ENCODE peak calls at places on chromosomes 12 and 14, in ten cellular contexts. One of them, this sample, is unnamed.

GRCh38 chr14:99736600-99737371 is 52.7 kb downstream of the CYP46A1 start:
- DNase-seq in esophagus squamous epithelium: no peak
- DNase-seq in ovary: no peak
- DNase-seq in lower leg skin: no peak
- DNase-seq in Peyer's patch: peak; percentile 45
- DNase-seq in A549: no peak
- DNase-seq in gastrocnemius medialis: no peak
- DNase-seq in IMR-90: no peak
- DNase-seq in heart left ventricle: peak; percentile 83
- DNase-seq in tibial nerve: no peak
- DNase-seq in this sample: no peak

GRCh38 chr12:95059984-95060383 is 13.4 kb downstream of the NR2C1 start:
- DNase-seq in gastrocnemius medialis: no peak
- DNase-seq in heart left ventricle: no peak
- DNase-seq in ovary: no peak
- DNase-seq in A549: no peak
- DNase-seq in tibial nerve: no peak
- DNase-seq in lower leg skin: no peak
- DNase-seq in esophagus squamous epithelium: no peak
- DNase-seq in Peyer's patch: no peak
- DNase-seq in IMR-90: no peak
- DNase-seq in this sample: no peak

GRCh38 chr12:49548822-49549648 is 10.2 kb downstream of the KCNH3 start:
- DNase-seq in ovary: peak; percentile 63
- DNase-seq in lower leg skin: no peak
- DNase-seq in gastrocnemius medialis: no peak
- DNase-seq in esophagus squamous epithelium: no peak
- DNase-seq in IMR-90: no peak
- DNase-seq in heart left ventricle: peak; percentile 51
- DNase-seq in tibial nerve: no peak
- DNase-seq in A549: no peak
- DNase-seq in Peyer's patch: peak; percentile 52
- DNase-seq in this sample: no peak

GRCh38 chr14:90750701-90751100 is 65.5 kb downstream of the TTC7B start:
- DNase-seq in ovary: no peak
- DNase-seq in tibial nerve: no peak
- DNase-seq in heart left ventricle: no peak
- DNase-seq in Peyer's patch: no peak
- DNase-seq in gastrocnemius medialis: no peak
- DNase-seq in IMR-90: no peak
- DNase-seq in lower leg skin: no peak
- DNase-seq in esophagus squamous epithelium: no peak
- DNase-seq in A549: no peak
- DNase-seq in this sample: no peak

GRCh38 chr12:120669055-120669828 is 17.7 kb upstream of the MLEC start:
- DNase-seq in heart left ventricle: no peak
- DNase-seq in ovary: peak; percentile 67
- DNase-seq in lower leg skin: no peak
- DNase-seq in IMR-90: no peak
- DNase-seq in tibial nerve: no peak
- DNase-seq in A549: no peak
- DNase-seq in esophagus squamous epithelium: no peak
- DNase-seq in Peyer's patch: no peak
- DNase-seq in gastrocnemius medialis: no peak
- DNase-seq in this sample: peak; percentile 72

GRCh38 chr14:68589447-68590232 is 203.2 kb downstream of the ZFP36L1 start:
- DNase-seq in tibial nerve: no peak
- DNase-seq in gastrocnemius medialis: no peak
- DNase-seq in esophagus squamous epithelium: no peak
- DNase-seq in lower leg skin: peak; percentile 70
- DNase-seq in heart left ventricle: peak; percentile 65
- DNase-seq in ovary: peak; percentile 87
- DNase-seq in A549: no peak
- DNase-seq in Peyer's patch: no peak
- DNase-seq in IMR-90: peak; percentile 66
- DNase-seq in this sample: no peak

GRCh38 chr14:78921856-78922255 is 751.7 kb downstream of the NRXN3 start:
- DNase-seq in IMR-90: peak; percentile 88
- DNase-seq in gastrocnemius medialis: no peak
- DNase-seq in esophagus squamous epithelium: no peak
- DNase-seq in lower leg skin: no peak
- DNase-seq in tibial nerve: no peak
- DNase-seq in A549: no peak
- DNase-seq in Peyer's patch: no peak
- DNase-seq in heart left ventricle: no peak
- DNase-seq in ovary: no peak
- DNase-seq in this sample: no peak

GRCh38 chr14:100239200-100239839 is 376 bp downstream of the YY1 start:
- DNase-seq in A549: no peak
- DNase-seq in heart left ventricle: peak; percentile 45
- DNase-seq in esophagus squamous epithelium: no peak
- DNase-seq in tibial nerve: peak; percentile 17
- DNase-seq in Peyer's patch: peak; percentile 60
- DNase-seq in gastrocnemius medialis: peak; percentile 16
- DNase-seq in lower leg skin: peak; percentile 31
- DNase-seq in ovary: peak; percentile 67
- DNase-seq in IMR-90: no peak
- DNase-seq in this sample: no peak

GRCh38 chr14:100622234-100622633 is 35.0 kb upstream of the BEGAIN start:
- DNase-seq in ovary: no peak
- DNase-seq in IMR-90: no peak
- DNase-seq in tibial nerve: no peak
- DNase-seq in lower leg skin: no peak
- DNase-seq in Peyer's patch: peak; percentile 36
- DNase-seq in A549: no peak
- DNase-seq in esophagus squamous epithelium: no peak
- DNase-seq in heart left ventricle: peak; percentile 39
- DNase-seq in gastrocnemius medialis: no peak
- DNase-seq in this sample: no peak

GRCh38 chr14:73763396-73763795 is 49.2 kb upstream of the PNMA1 start:
- DNase-seq in gastrocnemius medialis: peak; percentile 50
- DNase-seq in esophagus squamous epithelium: no peak
- DNase-seq in heart left ventricle: no peak
- DNase-seq in IMR-90: no peak
- DNase-seq in Peyer's patch: peak; percentile 19
- DNase-seq in A549: no peak
- DNase-seq in ovary: no peak
- DNase-seq in lower leg skin: no peak
- DNase-seq in tibial nerve: no peak
- DNase-seq in this sample: peak; percentile 74

GRCh38 chr12:87943666-87944065 is 85.5 kb downstream of the C12orf50 start:
- DNase-seq in Peyer's patch: no peak
- DNase-seq in gastrocnemius medialis: no peak
- DNase-seq in heart left ventricle: no peak
- DNase-seq in IMR-90: no peak
- DNase-seq in lower leg skin: no peak
- DNase-seq in A549: no peak
- DNase-seq in tibial nerve: no peak
- DNase-seq in ovary: no peak
- DNase-seq in esophagus squamous epithelium: no peak
- DNase-seq in this sample: peak; percentile 69

DNA sequence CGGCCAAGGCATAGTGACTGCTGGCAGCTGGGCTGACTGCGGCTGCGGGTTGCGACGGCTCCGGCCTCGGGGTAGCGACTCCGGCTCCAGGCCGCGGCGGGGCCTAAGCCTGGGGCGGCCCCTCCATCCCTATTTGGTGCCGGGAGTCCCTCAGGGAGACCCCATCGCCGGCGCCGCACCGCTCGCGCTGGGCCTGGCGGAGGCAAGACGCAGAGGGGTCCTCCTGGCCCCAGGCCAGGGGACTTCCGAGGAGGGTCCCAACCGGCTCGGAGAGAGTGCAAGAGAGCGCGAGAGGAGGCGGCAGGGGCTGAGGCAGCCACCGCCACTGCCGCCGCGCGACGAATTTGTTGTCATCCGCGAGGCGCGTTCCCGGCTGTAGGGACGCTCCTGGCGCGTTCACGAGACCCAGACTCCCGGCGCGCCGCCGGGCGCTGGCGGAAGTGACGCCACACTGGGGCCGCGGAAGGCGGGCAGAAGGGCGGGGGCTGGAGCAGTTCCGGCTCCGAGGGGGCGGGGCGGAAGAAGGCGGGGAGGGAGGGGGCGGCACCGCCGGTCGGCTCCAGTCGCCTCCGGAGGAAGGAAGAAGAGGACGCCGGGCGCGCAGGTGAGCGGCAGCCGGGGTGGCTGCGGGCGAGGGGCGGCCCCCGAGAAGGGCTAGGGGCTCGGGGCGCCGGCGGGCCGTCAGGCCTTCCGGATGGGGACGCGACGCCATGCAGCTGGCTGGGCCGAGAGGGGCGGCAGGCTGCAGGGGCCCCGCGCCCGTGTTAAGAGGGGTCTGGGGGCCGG is at the start of the genes ATG2B and GSKIP:
- DNase-seq in A549: peak; percentile 75
- DNase-seq in lower leg skin: peak; percentile 91
- DNase-seq in esophagus squamous epithelium: peak; percentile 65
- DNase-seq in IMR-90: peak; percentile 85
- DNase-seq in heart left ventricle: peak; percentile 94
- DNase-seq in Peyer's patch: peak; percentile 98
- DNase-seq in ovary: peak; percentile 94
- DNase-seq in tibial nerve: peak; percentile 88
- DNase-seq in gastrocnemius medialis: peak; percentile 88
- DNase-seq in this sample: peak; percentile 96
- TF ChIP-seq POLR2A in A549: peak; percentile 72
- TF ChIP-seq POLR2A in lower leg skin: no peak
- TF ChIP-seq POLR2A in esophagus squamous epithelium: no peak
- TF ChIP-seq POLR2A in IMR-90: peak; percentile 72
- TF ChIP-seq POLR2A in heart left ventricle: no peak
- TF ChIP-seq POLR2A in Peyer's patch: peak; percentile 89
- TF ChIP-seq POLR2A in ovary: peak; percentile 49
- TF ChIP-seq POLR2A in tibial nerve: peak; percentile 79
- TF ChIP-seq POLR2A in gastrocnemius medialis: peak; percentile 75
- TF ChIP-seq POLR2A in this sample: peak; percentile 82

DNA sequence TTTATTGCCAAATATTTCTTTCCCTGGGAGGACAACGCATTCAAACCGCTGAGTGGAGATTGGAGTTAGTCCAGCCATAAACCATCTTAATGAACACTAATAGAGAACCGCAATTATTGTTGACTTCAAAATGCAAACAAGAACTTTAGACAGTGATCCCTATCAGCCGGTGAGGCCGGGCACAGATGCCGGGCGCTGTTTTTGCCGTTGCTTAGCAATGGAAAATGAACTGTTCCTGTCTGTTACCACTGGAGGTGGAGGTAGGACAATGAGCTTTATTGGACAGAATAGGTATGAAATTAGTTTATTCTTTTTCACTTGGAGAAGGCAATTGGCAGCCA is 216.8 kb downstream of the TTC8 start:
- DNase-seq in Peyer's patch: peak; percentile 87
- DNase-seq in heart left ventricle: no peak
- DNase-seq in tibial nerve: no peak
- DNase-seq in lower leg skin: no peak
- DNase-seq in IMR-90: no peak
- DNase-seq in esophagus squamous epithelium: no peak
- DNase-seq in A549: no peak
- DNase-seq in gastrocnemius medialis: no peak
- DNase-seq in ovary: peak; percentile 49
- DNase-seq in this sample: peak; percentile 66
- H3K4me3 ChIP-seq in Peyer's patch: peak overlapping the region; percentile 48
- H3K4me3 ChIP-seq in heart left ventricle: peak overlapping the region; percentile 45
- H3K4me3 ChIP-seq in tibial nerve: peak overlapping the region; percentile 47
- H3K4me3 ChIP-seq in lower leg skin: no peak overlapping the region
- H3K4me3 ChIP-seq in IMR-90: peak overlapping the region; percentile 38
- H3K4me3 ChIP-seq in esophagus squamous epithelium: peak overlapping the region; percentile 63
- H3K4me3 ChIP-seq in A549: no peak overlapping the region
- H3K4me3 ChIP-seq in gastrocnemius medialis: peak overlapping the region; percentile 47
- H3K4me3 ChIP-seq in ovary: peak overlapping the region; percentile 41
- H3K4me3 ChIP-seq in this sample: no peak overlapping the region

GRCh38 chr12:92337128-92337527 is 191.5 kb upstream of the BTG1 start:
- DNase-seq in lower leg skin: no peak
- DNase-seq in ovary: no peak
- DNase-seq in Peyer's patch: no peak
- DNase-seq in A549: no peak
- DNase-seq in gastrocnemius medialis: no peak
- DNase-seq in esophagus squamous epithelium: no peak
- DNase-seq in IMR-90: peak; percentile 26
- DNase-seq in heart left ventricle: no peak
- DNase-seq in tibial nerve: no peak
- DNase-seq in this sample: no peak
- TF ChIP-seq CTCF in lower leg skin: no peak
- TF ChIP-seq CTCF in ovary: no peak
- TF ChIP-seq CTCF in Peyer's patch: no peak
- TF ChIP-seq CTCF in A549: no peak
- TF ChIP-seq CTCF in gastrocnemius medialis: no peak
- TF ChIP-seq CTCF in esophagus squamous epithelium: no peak
- TF ChIP-seq CTCF in IMR-90: no peak
- TF ChIP-seq CTCF in heart left ventricle: no peak
- TF ChIP-seq CTCF in tibial nerve: no peak
- TF ChIP-seq CTCF in this sample: no peak

DNA sequence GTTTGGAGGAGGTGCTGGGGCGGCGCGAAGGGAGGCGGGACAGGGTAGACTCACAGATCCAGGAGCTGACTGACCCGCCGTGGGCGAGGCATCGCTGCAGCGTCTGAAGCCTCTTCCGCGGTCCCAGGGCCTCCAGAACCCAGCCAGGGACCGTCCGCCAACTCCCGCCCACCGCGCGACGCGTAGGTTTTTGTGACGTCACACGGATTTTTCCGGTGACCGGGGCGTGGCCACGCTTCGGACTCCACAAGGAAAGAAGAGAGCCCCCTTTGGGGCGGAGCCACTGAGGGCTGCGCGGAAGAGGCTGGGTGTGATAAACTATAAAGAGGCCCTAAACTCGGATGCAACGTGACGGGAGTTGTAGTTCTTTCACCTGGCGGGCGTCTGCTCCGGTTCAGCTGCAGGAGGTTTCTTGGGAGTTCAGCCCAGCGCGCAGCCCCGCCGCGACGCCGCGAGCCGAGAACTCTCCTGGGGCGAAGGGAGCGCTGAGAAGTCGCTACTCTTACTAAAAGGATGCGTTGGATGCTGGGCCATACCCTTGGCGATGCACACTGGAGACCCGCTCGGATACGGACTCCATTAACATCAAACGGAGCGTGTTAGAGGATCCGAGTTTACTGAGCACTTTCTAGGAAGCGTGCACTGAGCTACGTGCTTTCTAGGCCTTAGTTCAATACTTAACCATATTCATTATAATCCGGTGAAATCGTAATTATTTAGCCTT is at the start of gene AMN1:
- DNase-seq in ovary: peak; percentile 100
- DNase-seq in heart left ventricle: peak; percentile 100
- DNase-seq in Peyer's patch: peak; percentile 100
- DNase-seq in tibial nerve: peak; percentile 98
- DNase-seq in esophagus squamous epithelium: peak; percentile 96
- DNase-seq in lower leg skin: peak; percentile 99
- DNase-seq in gastrocnemius medialis: peak; percentile 94
- DNase-seq in IMR-90: peak; percentile 99
- DNase-seq in A549: peak; percentile 98
- DNase-seq in this sample: peak; percentile 100
- TF ChIP-seq POLR2A in ovary: peak; percentile 58
- TF ChIP-seq POLR2A in heart left ventricle: no peak
- TF ChIP-seq POLR2A in Peyer's patch: peak; percentile 89
- TF ChIP-seq POLR2A in tibial nerve: peak; percentile 70
- TF ChIP-seq POLR2A in esophagus squamous epithelium: no peak
- TF ChIP-seq POLR2A in lower leg skin: no peak
- TF ChIP-seq POLR2A in gastrocnemius medialis: peak; percentile 92
- TF ChIP-seq POLR2A in IMR-90: peak; percentile 71
- TF ChIP-seq POLR2A in A549: peak; percentile 92
- TF ChIP-seq POLR2A in this sample: peak; percentile 85

GRCh38 chr14:33951183-33951840 is 438 bp upstream of the EGLN3 start:
- DNase-seq in A549: no peak
- DNase-seq in Peyer's patch: no peak
- DNase-seq in ovary: no peak
- DNase-seq in heart left ventricle: no peak
- DNase-seq in esophagus squamous epithelium: no peak
- DNase-seq in lower leg skin: no peak
- DNase-seq in tibial nerve: no peak
- DNase-seq in IMR-90: no peak
- DNase-seq in gastrocnemius medialis: no peak
- DNase-seq in this sample: no peak
- H3K4me3 ChIP-seq in A549: peak overlapping the region; percentile 57
- H3K4me3 ChIP-seq in Peyer's patch: peak overlapping the region; percentile 92
- H3K4me3 ChIP-seq in ovary: peak overlapping the region; percentile 57
- H3K4me3 ChIP-seq in heart left ventricle: peak overlapping the region; percentile 76
- H3K4me3 ChIP-seq in esophagus squamous epithelium: peak overlapping the region; percentile 80
- H3K4me3 ChIP-seq in lower leg skin: peak overlapping the region; percentile 66
- H3K4me3 ChIP-seq in tibial nerve: peak overlapping the region; percentile 67
- H3K4me3 ChIP-seq in IMR-90: peak overlapping the region; percentile 23
- H3K4me3 ChIP-seq in gastrocnemius medialis: peak overlapping the region; percentile 81
- H3K4me3 ChIP-seq in this sample: peak overlapping the region; percentile 45

This sample was measured in body of pancreas.